ENCODE peak calls at places on chromosomes 4 and X, in four cellular contexts. V is progenitor cell of endocrine pancreas, H is B cell, G is heart left ventricle. U is an unnamed sample.

GRCh38 chr4:125314676-125315570 is at the start of gene FAT4:
- DNase-seq in G (peak; percentile 98), H (no peak), V (peak; percentile 83), U (peak; percentile 75)

GRCh38 chr4:121736735-121737351 is 28.1 kb downstream of the SMIM43 start:
- DNase-seq in V (peak; percentile 20), H (no peak), G (no peak), U (peak; percentile 38)

GRCh38 chrX:154334496-154334895 is 38.9 kb downstream of the TKTL1 start:
- DNase-seq in H (no peak), V (no peak), G (peak; percentile 1), U (no peak)

GRCh38 chr4:10590896-10591295 is 93.7 kb downstream of the CLNK start:
- DNase-seq in H (no peak), G (no peak), V (no peak), U (no peak)

GRCh38 chrX:54415534-54416350 is 24.5 kb upstream of the TSR2 start:
- DNase-seq in H (no peak), V (no peak), G (no peak), U (no peak)

GRCh38 chrX:101022020-101022419 is 29.9 kb downstream of the TRMT2B start:
- DNase-seq in G (no peak), V (no peak), H (no peak), U (no peak)

GRCh38 chr4:159446266-159446976 is 343.5 kb downstream of the RAPGEF2 start:
- DNase-seq in G (peak; percentile 41), V (peak; percentile 9), H (no peak), U (peak; percentile 50)

GRCh38 chr4:54663181-54663580 is 5.4 kb downstream of the KIT start:
- DNase-seq in H (no peak), V (no peak), G (no peak), U (no peak)

GRCh38 chrX:151745651-151746050 is 11.1 kb downstream of the CNGA2 start:
- DNase-seq in V (no peak), H (no peak), G (no peak), U (no peak)

GRCh38 chr4:101600287-101600686 is 190.2 kb upstream of the BANK1 start:
- DNase-seq in G (no peak), V (no peak), H (no peak), U (no peak)

GRCh38 chr4:63123441-63123840 is 1285.8 kb downstream of the TECRL start:
- DNase-seq in G (no peak), H (no peak), V (no peak), U (no peak)

GRCh38 chr4:128863314-128864075 is 54.0 kb downstream of the JADE1 start:
- DNase-seq in G (peak; percentile 76), V (peak; percentile 72), H (peak; percentile 72), U (peak; percentile 41)
- TF ChIP-seq CTCF in G (peak; percentile 94), V (peak; percentile 86), H (peak; percentile 90), U (peak; percentile 73)

GRCh38 chrX:96182366-96182765 is 502.3 kb upstream of the DIAPH2 start:
- DNase-seq in H (no peak), V (no peak), G (no peak), U (no peak)
- TF ChIP-seq CTCF in H (no peak), V (peak; percentile 56), G (peak; percentile 46), U (no peak)

GRCh38 chrX:1673337-1673736 is 58.5 kb downstream of the ASMT start:
- DNase-seq in H (no peak), V (no peak), G (no peak), U (peak; percentile 49)
- TF ChIP-seq CTCF in H (peak; percentile 78), V (peak; percentile 72), G (peak; percentile 48), U (peak; percentile 35)

GRCh38 chr4:61590881-61591280 is 390.8 kb downstream of the ADGRL3 start:
- DNase-seq in V (no peak), H (no peak), G (no peak), U (no peak)
- TF ChIP-seq CTCF in V (no peak), H (no peak), G (peak; percentile 15), U (no peak)

GRCh38 chr4:6105311-6105911 is 87.2 kb upstream of the C4orf50 start:
- DNase-seq in G (no peak), H (no peak), V (no peak), U (no peak)
- TF ChIP-seq CTCF in G (no peak), H (no peak), V (no peak), U (no peak)

DNA sequence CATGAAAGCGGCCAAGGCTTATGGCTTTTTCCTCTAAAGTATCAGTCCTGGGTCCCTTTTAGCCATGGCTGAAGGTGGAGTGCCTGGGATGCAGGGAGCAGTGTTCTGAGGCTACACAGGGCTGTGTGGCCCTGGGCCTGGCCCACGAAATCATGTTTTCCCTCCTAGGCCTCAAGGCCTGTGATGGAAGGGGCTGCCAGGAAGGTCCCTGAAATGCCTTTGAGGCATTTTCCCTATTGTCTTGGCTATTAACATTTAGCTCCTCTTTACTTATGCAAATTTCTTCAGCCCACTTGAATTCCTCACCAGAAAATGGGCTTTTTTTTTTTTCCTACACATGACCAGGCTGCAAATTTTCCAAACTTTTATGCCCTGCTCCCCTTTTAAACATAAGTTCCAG is 657.0 kb downstream of the DACH2 start:
- DNase-seq in G (no peak), H (no peak), V (no peak), U (no peak)
- TF ChIP-seq CTCF in G (no peak), H (no peak), V (no peak), U (no peak)

DNA sequence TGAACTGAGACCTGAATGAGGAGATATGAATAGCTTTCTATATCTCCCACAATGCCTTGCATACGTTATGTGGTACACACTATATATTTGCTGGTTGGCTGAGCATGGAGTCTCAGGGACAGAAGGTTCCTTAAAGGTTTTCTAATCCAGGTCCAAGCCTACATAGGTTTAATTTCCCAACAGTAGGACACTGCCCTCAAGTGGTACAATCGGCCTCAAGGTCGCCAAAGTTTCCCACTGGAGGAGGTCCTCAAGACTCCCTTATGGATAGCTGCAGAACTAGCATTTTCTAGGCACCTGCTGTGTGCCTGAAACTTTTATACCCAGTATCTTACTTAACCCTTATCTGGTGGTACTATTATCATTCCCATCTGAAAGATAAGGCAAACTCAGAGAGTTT is 21.0 kb upstream of the EFNB1 start:
- DNase-seq in H (no peak), V (no peak), G (no peak), U (no peak)
- TF ChIP-seq CTCF in H (no peak), V (peak; percentile 24), G (peak; percentile 48), U (no peak)

GRCh38 chr4:93947318-93947717 is 118.8 kb downstream of the ATOH1 start:
- DNase-seq in V (no peak), H (no peak), G (no peak), U (no peak)
- TF ChIP-seq CTCF in V (no peak), H (no peak), G (no peak), U (no peak)

DNA sequence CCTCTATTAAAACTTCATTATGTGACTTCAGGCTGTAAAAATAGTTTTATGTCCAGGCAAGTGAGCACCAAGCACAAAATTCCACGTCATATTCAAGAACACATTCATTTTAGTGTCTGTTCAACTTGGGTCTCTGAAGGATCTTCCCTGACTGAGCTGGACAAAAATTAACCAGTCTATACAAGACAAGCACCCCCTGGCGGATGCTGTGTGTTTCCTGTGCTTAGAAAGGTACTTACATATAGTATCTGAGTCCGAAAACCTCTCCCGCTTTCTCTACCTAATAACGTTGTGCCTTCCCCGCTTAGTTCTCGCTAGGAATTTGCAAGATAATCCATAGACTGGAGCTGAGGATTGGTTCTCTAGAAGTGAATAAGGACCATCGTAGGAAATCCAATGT is 2214.5 kb upstream of the TENM3 start:
- DNase-seq in V (peak; percentile 16), H (peak; percentile 41), G (no peak), U (no peak)
- TF ChIP-seq CTCF in V (peak; percentile 62), H (peak; percentile 27), G (no peak), U (peak; percentile 39)

GRCh38 chr4:177667687-177668086 is 225.4 kb upstream of the AGA start:
- DNase-seq in H (no peak), G (no peak), V (no peak), U (no peak)
- TF ChIP-seq CTCF in H (no peak), G (peak; percentile 30), V (peak; percentile 28), U (peak; percentile 37)